ENCODE peak calls at places on chromosomes 1 and 21, in eight cellular contexts. U is fibroblast of the conjunctiva, K is mammary epithelial cell, W is astrocyte of the spinal cord, F is left kidney, C is ovary, Z is right cardiac atrium, O is WTC11. J is an unnamed sample.

GRCh38 chr1:203582568-203582967 is 44.1 kb upstream of the ATP2B4 start:
- DNase-seq in Z (no peak), F (no peak), W (no peak), C (no peak), O (no peak), K (no peak), U (no peak), J (no peak)

GRCh38 chr1:5509664-5510452 is 482.4 kb downstream of the NPHP4 start:
- DNase-seq in O (peak), F (peak), C (peak), W (peak), U (no peak), K (peak), Z (peak), J (no peak)

GRCh38 chr21:42703936-42704335 is 50.5 kb downstream of the PDE9A start:
- DNase-seq in C (no peak), O (no peak), U (no peak), Z (no peak), W (no peak), F (peak), K (no peak), J (no peak)

GRCh38 chr1:225654688-225655508 is 2.0 kb upstream of the ENAH start:
- DNase-seq in K (no peak), C (no peak), Z (no peak), W (no peak), F (no peak), O (no peak), U (no peak), J (no peak)

GRCh38 chr1:51768971-51769601 is 109.4 kb downstream of the NRDC start:
- DNase-seq in C (peak), F (peak), U (peak), K (peak), Z (no peak), W (peak), O (no peak), J (peak)

GRCh38 chr1:169486281-169486904 is 649 bp upstream of the SLC19A2 start:
- DNase-seq in O (no peak), C (peak), K (no peak), U (peak), W (no peak), F (peak), Z (no peak), J (no peak)

GRCh38 chr1:1630965-1631792 is 794 bp upstream of the MMP23B start:
- DNase-seq in W (no peak), C (peak), Z (peak), O (peak), U (no peak), F (peak), K (no peak), J (no peak)

GRCh38 chr1:244837597-244838258 is 2.3 kb downstream of the COX20 start:
- DNase-seq in O (no peak), F (peak), C (no peak), K (no peak), U (no peak), W (no peak), Z (no peak), J (no peak)

GRCh38 chr1:7808253-7808844 is 24.3 kb downstream of the PER3 start:
- DNase-seq in Z (no peak), F (peak), C (no peak), W (peak), K (peak), U (peak), O (no peak), J (no peak)

GRCh38 chr1:29586991-29587745 is 350.8 kb downstream of the PTPRU start:
- DNase-seq in U (no peak), Z (no peak), K (peak), F (no peak), C (no peak), W (peak), O (no peak), J (no peak)

GRCh38 chr1:237759371-237759770 is 131.4 kb downstream of the ZP4 start:
- DNase-seq in C (no peak), U (no peak), K (peak), Z (no peak), W (no peak), F (no peak), O (no peak), J (no peak)

GRCh38 chr1:48356901-48357300 is 115.1 kb downstream of the SPATA6 start:
- DNase-seq in U (no peak), O (no peak), F (no peak), K (no peak), Z (no peak), W (no peak), C (no peak), J (no peak)

GRCh38 chr21:45632165-45632896 is 11.2 kb upstream of the PCBP3 start:
- DNase-seq in K (no peak), Z (no peak), O (no peak), C (no peak), U (no peak), W (no peak), F (no peak), J (no peak)

GRCh38 chr1:230794871-230795645 is 47.9 kb downstream of the CAPN9 start:
- DNase-seq in K (no peak), O (no peak), W (no peak), C (no peak), Z (no peak), U (no peak), F (peak), J (no peak)

GRCh38 chr1:221887091-221887746 is 145.3 kb upstream of the DUSP10 start:
- DNase-seq in W (peak), O (no peak), Z (peak), K (peak), F (peak), U (peak), C (no peak), J (peak)

GRCh38 chr1:207890136-207890738 is 20.7 kb downstream of the CD34 start:
- DNase-seq in O (no peak), U (no peak), W (peak), K (peak), C (peak), F (peak), Z (peak), J (no peak)

GRCh38 chr1:2046225-2046917 is 3.8 kb upstream of the PRKCZ start:
- DNase-seq in W (no peak), K (peak), C (no peak), F (peak), Z (peak), O (peak), U (no peak), J (peak)

GRCh38 chr1:12591267-12591938 is 26.6 kb downstream of the DHRS3 start:
- DNase-seq in O (no peak), Z (peak), U (no peak), F (no peak), K (peak), C (peak), W (peak), J (no peak)

GRCh38 chr1:14924455-14925325 is 228.9 kb upstream of the TMEM51 start:
- DNase-seq in C (peak), F (peak), U (no peak), K (peak), O (no peak), Z (peak), W (peak), J (no peak)